ENCODE peak calls at places on chromosomes 6 and 20, in nine cellular contexts. One of them, this sample, is unnamed.

GRCh38 chr20:22449115-22449973 is 135.0 kb downstream of the FOXA2 start:
- DNase-seq in T-cell: no peak
- DNase-seq in mucosa of descending colon: no peak
- DNase-seq in RPMI7951: no peak
- DNase-seq in hippocampal formation: no peak
- DNase-seq in glutamatergic neuron: no peak
- DNase-seq in BE2C: no peak
- DNase-seq in amniotic stem cell: no peak
- DNase-seq in NCI-H1105: no peak
- DNase-seq in this sample: no peak

GRCh38 chr6:16239090-16239797 is 857 bp downstream of the GMPR start:
- DNase-seq in hippocampal formation: no peak
- DNase-seq in BE2C: peak
- DNase-seq in T-cell: no peak
- DNase-seq in amniotic stem cell: no peak
- DNase-seq in NCI-H1105: no peak
- DNase-seq in RPMI7951: peak
- DNase-seq in glutamatergic neuron: peak
- DNase-seq in mucosa of descending colon: peak
- DNase-seq in this sample: peak

GRCh38 chr6:100467144-100468012 is 2.7 kb upstream of the SIM1 start:
- DNase-seq in glutamatergic neuron: no peak
- DNase-seq in RPMI7951: no peak
- DNase-seq in amniotic stem cell: no peak
- DNase-seq in BE2C: no peak
- DNase-seq in mucosa of descending colon: no peak
- DNase-seq in NCI-H1105: no peak
- DNase-seq in hippocampal formation: no peak
- DNase-seq in T-cell: no peak
- DNase-seq in this sample: no peak

GRCh38 chr6:29953706-29954105 is 11.4 kb downstream of the HLA-A start:
- DNase-seq in hippocampal formation: no peak
- DNase-seq in mucosa of descending colon: no peak
- DNase-seq in BE2C: no peak
- DNase-seq in T-cell: no peak
- DNase-seq in glutamatergic neuron: no peak
- DNase-seq in NCI-H1105: no peak
- DNase-seq in amniotic stem cell: no peak
- DNase-seq in RPMI7951: peak
- DNase-seq in this sample: no peak

GRCh38 chr20:48205281-48205782 is 420.1 kb upstream of the SULF2 start:
- DNase-seq in amniotic stem cell: no peak
- DNase-seq in mucosa of descending colon: no peak
- DNase-seq in hippocampal formation: no peak
- DNase-seq in glutamatergic neuron: peak
- DNase-seq in BE2C: no peak
- DNase-seq in T-cell: no peak
- DNase-seq in RPMI7951: no peak
- DNase-seq in NCI-H1105: no peak
- DNase-seq in this sample: no peak

GRCh38 chr20:51014797-51015722 is 7.8 kb downstream of the KCNG1 start:
- DNase-seq in amniotic stem cell: peak
- DNase-seq in BE2C: peak
- DNase-seq in T-cell: no peak
- DNase-seq in mucosa of descending colon: no peak
- DNase-seq in RPMI7951: peak
- DNase-seq in glutamatergic neuron: peak
- DNase-seq in NCI-H1105: peak
- DNase-seq in hippocampal formation: peak
- DNase-seq in this sample: peak

GRCh38 chr20:48041078-48041780 is 255.9 kb upstream of the SULF2 start:
- DNase-seq in hippocampal formation: no peak
- DNase-seq in T-cell: no peak
- DNase-seq in mucosa of descending colon: no peak
- DNase-seq in BE2C: peak
- DNase-seq in RPMI7951: no peak
- DNase-seq in glutamatergic neuron: no peak
- DNase-seq in amniotic stem cell: no peak
- DNase-seq in NCI-H1105: peak
- DNase-seq in this sample: no peak

GRCh38 chr6:1256435-1257008 is 55.4 kb upstream of the FOXQ1 start:
- DNase-seq in mucosa of descending colon: no peak
- DNase-seq in BE2C: no peak
- DNase-seq in T-cell: no peak
- DNase-seq in RPMI7951: no peak
- DNase-seq in glutamatergic neuron: no peak
- DNase-seq in NCI-H1105: no peak
- DNase-seq in hippocampal formation: no peak
- DNase-seq in amniotic stem cell: no peak
- DNase-seq in this sample: no peak

GRCh38 chr6:29792123-29793035 is 35.2 kb upstream of the HLA-G start:
- DNase-seq in RPMI7951: peak
- DNase-seq in NCI-H1105: no peak
- DNase-seq in mucosa of descending colon: peak
- DNase-seq in BE2C: no peak
- DNase-seq in hippocampal formation: no peak
- DNase-seq in T-cell: peak
- DNase-seq in amniotic stem cell: no peak
- DNase-seq in glutamatergic neuron: peak
- DNase-seq in this sample: no peak

GRCh38 chr20:20237093-20237959 is 130.6 kb upstream of the INSM1 start:
- DNase-seq in NCI-H1105: peak
- DNase-seq in mucosa of descending colon: no peak
- DNase-seq in BE2C: peak
- DNase-seq in RPMI7951: peak
- DNase-seq in T-cell: peak
- DNase-seq in amniotic stem cell: no peak
- DNase-seq in glutamatergic neuron: peak
- DNase-seq in hippocampal formation: no peak
- DNase-seq in this sample: no peak

GRCh38 chr6:29723666-29724588 is 693 bp downstream of the HLA-F start:
- DNase-seq in T-cell: peak
- DNase-seq in hippocampal formation: no peak
- DNase-seq in amniotic stem cell: no peak
- DNase-seq in BE2C: no peak
- DNase-seq in NCI-H1105: no peak
- DNase-seq in RPMI7951: peak
- DNase-seq in mucosa of descending colon: peak
- DNase-seq in glutamatergic neuron: peak
- DNase-seq in this sample: no peak